ENCODE peak calls at places on chromosomes 3 and 15, in six cellular contexts. P is brain microvascular endothelial cell, C is A549, J is upper lobe of right lung, M is astrocyte of the spinal cord, L is fibroblast of the aortic adventitia. S is an unnamed sample.

GRCh38 chr3:135109681-135110080 is 314.6 kb downstream of the EPHB1 start:
- DNase-seq in P (no peak), C (no peak), J (no peak), M (no peak), L (no peak), S (no peak)

GRCh38 chr3:195896361-195897080 is 11.8 kb downstream of the TNK2 start:
- DNase-seq in P (peak), C (no peak), J (no peak), M (peak), L (peak), S (no peak)

GRCh38 chr3:168794427-168794826 is 698.7 kb upstream of the GOLIM4 start:
- DNase-seq in P (no peak), C (no peak), J (no peak), M (no peak), L (no peak), S (no peak)

GRCh38 chr3:183914856-183915255 is 30.2 kb upstream of the PARL start:
- DNase-seq in P (no peak), C (no peak), J (no peak), M (no peak), L (no peak), S (no peak)

GRCh38 chr3:46083956-46084355 is 56.7 kb upstream of the XCR1 start:
- DNase-seq in P (no peak), C (no peak), J (no peak), M (no peak), L (no peak), S (no peak)

GRCh38 chr15:41940441-41940857 is 31.9 kb downstream of the EHD4 start:
- DNase-seq in P (peak), C (no peak), J (no peak), M (peak), L (peak), S (no peak)

GRCh38 chr3:12120374-12121140 is 38.2 kb downstream of the TIMP4 start:
- DNase-seq in P (no peak), C (no peak), J (no peak), M (no peak), L (no peak), S (no peak)

GRCh38 chr3:110352841-110353595 is 718.6 kb upstream of the NECTIN3 start:
- DNase-seq in P (no peak), C (no peak), J (no peak), M (peak), L (peak), S (no peak)

GRCh38 chr15:62868507-62868906 is 174.0 kb upstream of the TPM1 start:
- DNase-seq in P (no peak), C (no peak), J (no peak), M (no peak), L (peak), S (no peak)

DNA sequence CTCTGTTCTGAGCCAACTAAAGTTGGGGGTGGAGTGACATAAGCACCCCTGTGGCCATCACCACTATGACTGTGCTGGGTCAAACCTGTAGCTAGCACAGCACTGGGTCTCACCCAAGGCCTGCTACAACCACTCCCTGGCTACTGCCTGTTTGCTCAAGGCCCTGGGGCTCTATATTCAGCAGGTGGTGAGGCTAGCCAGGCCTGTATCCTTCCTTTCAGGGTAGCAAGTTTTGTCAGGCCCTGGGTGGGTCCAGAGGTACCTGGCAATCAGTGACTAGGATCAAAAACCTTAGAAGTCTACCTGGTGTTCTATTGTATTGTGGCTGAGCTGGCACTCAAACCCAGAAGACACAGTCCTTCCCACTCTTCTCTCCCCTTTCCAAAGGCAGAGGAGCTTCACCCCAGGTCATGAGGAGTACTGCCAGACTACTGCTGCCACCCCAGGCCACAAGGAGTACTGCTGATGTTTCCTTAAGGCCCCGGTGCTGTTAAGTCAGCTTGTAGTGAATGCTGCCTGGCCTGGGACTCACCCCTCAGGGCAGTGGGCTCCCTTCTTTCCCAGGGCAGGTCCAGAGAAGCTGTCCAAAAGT is 170.8 kb downstream of the IGSF11 start:
- DNase-seq in P (no peak), C (no peak), J (no peak), M (no peak), L (no peak), S (no peak)
- TF ChIP-seq CTCF in P (no peak), C (peak), J (no peak), M (no peak), L (no peak), S (no peak)

GRCh38 chr15:29570121-29570930 is 251.9 kb downstream of the TJP1 start:
- DNase-seq in P (no peak), C (no peak), J (no peak), M (no peak), L (peak), S (no peak)
- H3K4me3 ChIP-seq in P (peak), C (peak), J (peak), M (peak), L (peak), S (peak)

GRCh38 chr3:50239649-50240048 is 3.6 kb downstream of the GNAI2 start:
- DNase-seq in P (no peak), C (no peak), J (no peak), M (no peak), L (no peak), S (no peak)

GRCh38 chr3:50237754-50238548 is 1.9 kb downstream of the GNAI2 start:
- DNase-seq in P (peak), C (no peak), J (peak), M (peak), L (peak), S (peak)

GRCh38 chr3:50237133-50237651 is 1.2 kb downstream of the GNAI2 start:
- DNase-seq in P (no peak), C (no peak), J (no peak), M (no peak), L (peak), S (no peak)

GRCh38 chr3:50236484-50237132 is 604 bp downstream of the GNAI2 start:
- DNase-seq in P (no peak), C (no peak), J (no peak), M (no peak), L (no peak), S (no peak)

GRCh38 chr3:50238549-50239026 is 2.6 kb downstream of the GNAI2 start:
- DNase-seq in P (no peak), C (no peak), J (peak), M (no peak), L (peak), S (peak)
- TF ChIP-seq CTCF in P (peak), C (no peak), J (no peak), M (peak), L (peak), S (no peak)

GRCh38 chr15:92887869-92888268 is 12.3 kb upstream of the CHD2 start:
- DNase-seq in P (no peak), C (no peak), J (no peak), M (no peak), L (no peak), S (no peak)
- H3K4me3 ChIP-seq in P (no peak), C (peak), J (peak), M (no peak), L (peak), S (peak)

DNA sequence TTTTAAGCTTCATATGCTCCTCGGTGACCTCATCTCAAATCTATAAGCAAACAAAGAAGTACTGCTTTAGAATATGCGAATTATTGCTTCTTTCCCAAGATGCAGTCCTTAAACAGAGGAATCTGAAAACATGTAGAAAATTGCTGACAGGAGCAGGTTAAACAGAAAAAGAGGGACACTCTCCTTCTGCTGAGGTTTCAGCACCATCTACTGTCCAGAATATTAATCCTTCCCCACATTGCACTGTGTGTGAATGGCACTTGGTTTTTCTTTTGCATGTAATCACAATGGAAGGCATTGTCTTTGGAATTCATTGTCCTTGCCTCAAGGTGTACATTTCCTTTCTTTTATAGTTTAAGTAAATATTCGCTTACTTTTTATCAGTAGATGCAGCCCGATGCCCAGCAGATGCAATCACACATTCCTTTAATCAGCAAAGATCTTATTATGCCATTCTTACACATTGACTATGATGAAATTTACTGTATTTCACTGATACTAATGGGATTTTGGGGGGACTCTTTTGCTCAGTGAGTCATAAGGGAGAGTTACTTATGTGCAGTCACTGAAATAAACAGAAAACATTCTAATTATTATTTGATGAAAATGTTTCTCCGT is 94.6 kb downstream of the IL5RA start:
- DNase-seq in P (no peak), C (no peak), J (no peak), M (peak), L (peak), S (no peak)
- TF ChIP-seq CTCF in P (no peak), C (peak), J (peak), M (no peak), L (peak), S (no peak)

DNA sequence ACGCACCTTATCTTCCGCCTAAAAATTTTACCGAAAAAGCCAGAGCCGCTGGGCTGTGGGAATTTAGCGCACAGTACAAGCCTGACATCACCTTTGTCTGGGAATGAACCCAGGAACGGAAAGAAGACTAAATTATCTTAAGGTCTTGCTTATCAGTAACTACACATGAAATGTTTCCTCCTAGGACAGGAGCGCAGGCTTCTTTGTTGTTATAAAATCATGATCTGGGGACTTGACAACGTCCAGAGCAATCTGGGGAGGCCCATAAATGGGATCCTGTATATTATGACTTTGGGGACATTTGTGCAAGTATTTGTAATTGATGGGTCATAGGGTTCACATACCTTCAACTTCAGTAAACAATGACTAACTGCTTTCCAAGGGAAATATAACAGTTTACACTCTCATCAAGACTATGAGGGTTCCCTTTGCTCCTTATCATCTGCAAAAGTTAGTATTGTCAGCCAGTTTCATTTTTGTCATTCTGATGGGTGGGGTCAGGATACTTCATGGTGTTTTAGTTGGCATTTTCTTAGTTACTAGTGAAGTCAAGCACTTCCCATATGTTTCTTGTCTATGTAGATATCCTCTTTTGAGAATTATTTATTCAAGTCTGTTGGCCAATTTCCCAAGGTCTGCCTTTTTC is 213.9 kb upstream of the PFN2 start:
- DNase-seq in P (peak), C (peak), J (no peak), M (peak), L (peak), S (no peak)
- H3K4me3 ChIP-seq in P (peak), C (peak), J (peak), M (peak), L (peak), S (peak)

GRCh38 chr15:33314115-33314514 is 3.3 kb downstream of the RYR3 start:
- DNase-seq in P (no peak), C (no peak), J (no peak), M (no peak), L (no peak), S (no peak)
- TF ChIP-seq CTCF in P (no peak), C (no peak), J (no peak), M (no peak), L (no peak), S (no peak)